ENCODE peak calls at places on chromosomes 16 and 17, in four cellular contexts. U is HFF-Myc, Z is lower leg skin, J is fibroblast of pulmonary artery. V is an unnamed sample.
A peak's percentile ranks its signal among the peaks of the same experiment; 100 is the strongest.

GRCh38 chr16:75296606-75297005 is 45.2 kb upstream of the BCAR1 start:
- DNase-seq in U (no peak), Z (no peak), J (peak; percentile 70), V (no peak)

GRCh38 chr17:65023791-65024190 is 32.7 kb downstream of the GNA13 start:
- DNase-seq in U (peak; percentile 4), Z (no peak), J (no peak), V (no peak)

GRCh38 chr17:14780116-14780515 is 479.2 kb downstream of the HS3ST3B1 start:
- DNase-seq in U (no peak), Z (no peak), J (no peak), V (no peak)

GRCh38 chr17:68020451-68020779 is 15.1 kb upstream of the KPNA2 start:
- DNase-seq in U (no peak), Z (no peak), J (no peak), V (no peak)

GRCh38 chr17:78514521-78514920 is 62.7 kb downstream of the DNAH17 start:
- DNase-seq in U (no peak), Z (no peak), J (no peak), V (no peak)

GRCh38 chr17:4072487-4073157 is 70.2 kb downstream of the ZZEF1 start:
- DNase-seq in U (peak; percentile 27), Z (no peak), J (peak; percentile 61), V (no peak)

GRCh38 chr17:9116311-9116820 is 95.1 kb downstream of the NTN1 start:
- DNase-seq in U (no peak), Z (no peak), J (no peak), V (no peak)

GRCh38 chr16:19861069-19861468 is 23.6 kb downstream of the GPRC5B start:
- DNase-seq in U (no peak), Z (no peak), J (no peak), V (no peak)

GRCh38 chr17:19338031-19338990 is 24.2 kb downstream of the B9D1 start:
- DNase-seq in U (no peak), Z (no peak), J (peak; percentile 59), V (no peak)

GRCh38 chr17:15086776-15087175 is 178.3 kb downstream of the PMP22 start:
- DNase-seq in U (no peak), Z (no peak), J (no peak), V (no peak)

GRCh38 chr17:65886240-65886639 is 305.7 kb downstream of the CEP112 start:
- DNase-seq in U (no peak), Z (no peak), J (peak; percentile 3), V (no peak)

GRCh38 chr16:49542391-49542891 is 168.8 kb downstream of the C16orf78 start:
- DNase-seq in U (no peak), Z (no peak), J (no peak), V (no peak)

GRCh38 chr17:8123695-8124349 is at the start of gene HES7:
- DNase-seq in U (no peak), Z (no peak), J (no peak), V (no peak)

GRCh38 chr16:69397821-69398521 is 12.2 kb upstream of the TERF2 start:
- DNase-seq in U (no peak), Z (no peak), J (peak; percentile 86), V (peak; percentile 56)

GRCh38 chr17:59381716-59382570 is 50.5 kb downstream of the YPEL2 start:
- DNase-seq in U (no peak), Z (peak; percentile 55), J (peak; percentile 39), V (no peak)

GRCh38 chr17:17993852-17994251 is 21.2 kb downstream of the DRC3 start:
- DNase-seq in U (no peak), Z (no peak), J (no peak), V (no peak)

GRCh38 chr17:17990282-17990681 is 17.6 kb downstream of the DRC3 start:
- DNase-seq in U (no peak), Z (no peak), J (no peak), V (no peak)

GRCh38 chr17:17994770-17995169 is 22.1 kb downstream of the DRC3 start:
- DNase-seq in U (no peak), Z (no peak), J (no peak), V (no peak)

GRCh38 chr17:17993366-17993765 is 20.7 kb downstream of the DRC3 start:
- DNase-seq in U (no peak), Z (no peak), J (no peak), V (no peak)

DNA sequence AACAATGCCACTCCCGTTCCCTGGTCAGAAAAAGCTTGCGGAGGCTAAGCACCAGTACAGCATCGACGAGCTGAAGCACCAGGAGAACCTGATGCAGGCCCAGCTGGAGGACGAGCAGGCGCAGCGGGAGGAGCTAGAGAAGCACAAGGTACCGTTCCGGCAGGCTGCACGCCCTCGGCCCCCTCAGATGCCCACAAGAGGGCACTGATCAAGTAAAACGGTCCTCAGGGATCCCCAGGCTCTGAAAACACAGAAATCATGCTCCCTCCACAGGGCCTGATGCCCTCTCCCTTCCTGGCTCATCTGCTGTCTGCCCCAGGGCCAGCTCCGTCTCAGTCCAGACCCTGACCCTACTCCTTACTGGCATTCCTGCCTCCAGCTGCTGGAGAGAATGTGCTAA is 21.6 kb downstream of the DRC3 start:
- DNase-seq in U (no peak), Z (no peak), J (peak; percentile 33), V (no peak)
- TF ChIP-seq CTCF in U (peak; percentile 55), Z (no peak), J (peak; percentile 39), V (no peak)

DNA sequence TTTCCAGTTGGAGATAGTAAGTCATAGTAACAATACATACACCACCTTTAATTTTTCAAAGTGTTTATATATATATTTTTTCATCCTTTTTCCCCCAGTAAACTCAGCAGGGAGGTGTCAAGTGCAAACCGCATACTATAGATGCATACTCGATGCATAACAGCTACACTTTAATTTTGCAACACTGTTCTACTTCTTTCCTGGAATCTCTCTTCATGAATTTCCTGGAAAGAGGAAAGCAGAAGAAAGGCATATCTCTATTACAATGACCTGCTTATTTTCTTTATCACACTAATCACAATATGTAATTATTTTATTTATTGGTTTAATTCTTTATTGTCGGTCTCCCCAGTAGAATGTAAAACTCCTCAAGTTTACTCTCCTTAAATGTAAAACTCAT is 140.0 kb downstream of the SNX11 start:
- DNase-seq in U (no peak), Z (no peak), J (no peak), V (no peak)
- TF ChIP-seq CTCF in U (no peak), Z (no peak), J (no peak), V (no peak)

GRCh38 chr16:5709889-5710288 is 612.3 kb upstream of the EEF2KMT start:
- DNase-seq in U (no peak), Z (no peak), J (no peak), V (peak; percentile 62)
- TF ChIP-seq CTCF in U (no peak), Z (no peak), J (no peak), V (no peak)

GRCh38 chr17:34894971-34895370 is 66.3 kb downstream of the CCT6B start:
- DNase-seq in U (no peak), Z (no peak), J (no peak), V (no peak)

GRCh38 chr17:34895388-34895787 is 65.9 kb downstream of the CCT6B start:
- DNase-seq in U (no peak), Z (no peak), J (no peak), V (no peak)

DNA sequence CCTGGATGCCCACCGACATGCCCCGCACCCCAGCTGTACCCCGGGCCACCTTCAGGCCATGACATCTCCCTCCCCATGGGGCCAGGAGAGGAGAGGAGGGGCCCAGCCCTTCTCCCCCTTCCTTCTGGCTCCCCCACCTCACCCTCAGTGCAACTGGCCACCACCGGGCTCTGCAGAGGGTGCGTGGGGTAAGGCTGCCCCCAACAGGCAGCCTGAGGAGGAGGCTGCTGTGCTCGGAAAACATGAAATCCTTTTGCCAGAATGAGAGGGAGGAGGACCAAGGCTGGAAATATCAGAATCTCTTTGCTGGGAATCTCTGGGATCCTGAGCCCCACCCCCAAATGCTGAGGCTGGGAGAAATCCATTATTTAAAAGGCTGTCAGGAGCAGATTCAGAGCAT is 68.4 kb downstream of the CCT6B start:
- DNase-seq in U (no peak), Z (no peak), J (no peak), V (peak; percentile 43)
- TF ChIP-seq CTCF in U (peak; percentile 67), Z (no peak), J (peak; percentile 29), V (no peak)

GRCh38 chr16:1781758-1782407 is 488 bp downstream of the SPSB3 start:
- DNase-seq in U (no peak), Z (no peak), J (no peak), V (no peak)
- TF ChIP-seq CTCF in U (no peak), Z (no peak), J (no peak), V (no peak)

GRCh38 chr17:82007495-82008257 is 15.0 kb downstream of the CENPX start:
- DNase-seq in U (no peak), Z (no peak), J (no peak), V (no peak)
- TF ChIP-seq CTCF in U (no peak), Z (no peak), J (no peak), V (no peak)

GRCh38 chr16:47143329-47143676 is 442 bp downstream of the NETO2 start:
- DNase-seq in U (no peak), Z (no peak), J (peak; percentile 74), V (peak; percentile 78)

GRCh38 chr16:47141773-47142468 is 1.8 kb downstream of the NETO2 start:
- DNase-seq in U (peak; percentile 61), Z (peak; percentile 73), J (peak; percentile 87), V (peak; percentile 84)

GRCh38 chr16:47142469-47143328 is 1.0 kb downstream of the NETO2 start:
- DNase-seq in U (no peak), Z (no peak), J (peak; percentile 56), V (no peak)

GRCh38 chr16:47144559-47144877 is 773 bp upstream of the NETO2 start:
- DNase-seq in U (no peak), Z (no peak), J (no peak), V (no peak)

DNA sequence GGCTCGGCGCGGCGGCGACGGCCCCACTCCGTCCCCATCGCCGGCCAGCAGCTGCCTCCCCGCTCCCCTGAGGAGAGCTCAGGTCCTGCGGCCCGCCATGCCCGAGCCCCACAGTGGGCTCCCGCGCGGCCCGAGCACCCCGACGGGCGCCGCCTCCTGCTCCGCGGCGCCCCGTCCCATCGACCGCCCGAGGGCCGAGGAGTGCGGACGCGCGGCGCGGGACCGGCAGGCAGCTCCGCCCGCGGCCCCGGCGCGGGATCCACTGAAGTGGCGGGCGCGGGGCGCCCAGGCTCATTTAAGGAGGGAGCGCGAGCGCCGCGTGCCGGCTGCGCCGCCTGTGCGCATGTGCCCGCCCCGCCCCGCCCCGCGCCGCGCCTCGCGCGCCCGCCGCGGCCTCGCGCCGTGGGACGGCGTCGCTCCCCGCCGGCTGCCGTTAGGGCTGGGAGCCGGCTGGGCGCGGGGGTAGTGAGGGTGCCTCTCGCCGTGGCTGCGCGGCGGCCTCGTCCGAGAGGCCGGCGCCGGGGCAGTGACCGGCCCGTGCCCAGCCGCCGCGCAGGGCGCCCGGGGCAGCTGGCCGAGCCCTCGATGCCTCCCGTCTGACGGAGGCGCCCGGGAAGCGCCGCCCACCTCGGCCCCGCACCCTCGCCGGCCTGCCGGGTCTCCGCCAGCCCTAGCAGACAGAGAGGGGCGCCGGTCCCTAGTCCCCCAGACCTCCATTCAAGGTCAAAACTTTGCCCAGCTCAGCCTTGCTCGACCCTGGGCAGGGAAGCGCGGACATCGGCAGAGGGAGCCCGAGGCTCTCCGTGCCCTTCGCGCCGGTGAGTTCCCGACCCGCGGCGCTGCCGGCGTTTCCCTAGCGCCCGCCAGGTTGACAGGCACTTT is at the start of gene NETO2:
- DNase-seq in U (no peak), Z (peak; percentile 22), J (peak; percentile 65), V (peak; percentile 39)
- TF ChIP-seq CTCF in U (peak; percentile 52), Z (no peak), J (peak; percentile 61), V (no peak)